ENCODE peak calls at places on chromosomes 5 and 9, in four cellular contexts. J, R, H and U are unnamed samples.

GRCh38 chr9:14326264-14326826 is 12.4 kb upstream of the NFIB start:
- DNase-seq in J (no peak), R (no peak), H (no peak), U (no peak)

GRCh38 chr9:86253577-86253976 is 5.9 kb downstream of the C9orf153 start:
- DNase-seq in J (no peak), R (no peak), H (no peak), U (no peak)

GRCh38 chr5:56176155-56176798 is 56.9 kb downstream of the ANKRD55 start:
- DNase-seq in J (no peak), R (no peak), H (peak; percentile 82), U (no peak)

GRCh38 chr5:147317978-147318684 is 83.3 kb downstream of the STK32A start:
- DNase-seq in J (no peak), R (no peak), H (no peak), U (no peak)

GRCh38 chr5:114101153-114101552 is 260.7 kb upstream of the KCNN2 start:
- DNase-seq in J (peak; percentile 78), R (peak; percentile 1), H (no peak), U (peak; percentile 7)

GRCh38 chr5:17178316-17178715 is 39.1 kb upstream of the BASP1 start:
- DNase-seq in J (no peak), R (no peak), H (no peak), U (no peak)

GRCh38 chr5:173968154-173968553 is 20.8 kb upstream of the C5orf47 start:
- DNase-seq in J (no peak), R (no peak), H (no peak), U (peak; percentile 82)

GRCh38 chr9:2317591-2317990 is 302.4 kb downstream of the SMARCA2 start:
- DNase-seq in J (no peak), R (no peak), H (no peak), U (no peak)

GRCh38 chr9:81423589-81424326 is 265.6 kb downstream of the TLE1 start:
- DNase-seq in J (no peak), R (no peak), H (no peak), U (no peak)

GRCh38 chr5:109837226-109837861 is 147.6 kb downstream of the MAN2A1 start:
- DNase-seq in J (no peak), R (no peak), H (no peak), U (no peak)

GRCh38 chr5:2007906-2008437 is 125.2 kb upstream of the IRX4 start:
- DNase-seq in J (no peak), R (no peak), H (peak; percentile 87), U (peak; percentile 71)

GRCh38 chr9:4927043-4927471 is 58.0 kb upstream of the JAK2 start:
- DNase-seq in J (no peak), R (no peak), H (no peak), U (peak; percentile 46)

GRCh38 chr5:66178799-66179198 is 34.7 kb downstream of the SREK1 start:
- DNase-seq in J (no peak), R (no peak), H (no peak), U (no peak)

GRCh38 chr5:140575309-140575708 is 10.7 kb downstream of the SLC35A4 start:
- DNase-seq in J (no peak), R (no peak), H (peak; percentile 79), U (peak; percentile 64)

GRCh38 chr5:6490246-6490645 is 41.6 kb downstream of the UBE2QL1 start:
- DNase-seq in J (no peak), R (no peak), H (peak; percentile 25), U (no peak)

GRCh38 chr5:26329562-26330189 is 708.7 kb downstream of the CDH9 start:
- DNase-seq in J (peak; percentile 25), R (no peak), H (no peak), U (peak; percentile 28)

GRCh38 chr9:127421057-127421456 is 3.1 kb upstream of the ZNF79 start:
- DNase-seq in J (no peak), R (no peak), H (no peak), U (no peak)

GRCh38 chr9:127423591-127423933 is 620 bp upstream of the ZNF79 start:
- DNase-seq in J (no peak), R (no peak), H (no peak), U (no peak)

GRCh38 chr9:127422787-127423186 is 1.4 kb upstream of the ZNF79 start:
- DNase-seq in J (no peak), R (no peak), H (no peak), U (peak; percentile 25)

GRCh38 chr9:127423934-127424668 is at the start of gene ZNF79:
- DNase-seq in J (peak; percentile 96), R (peak; percentile 95), H (peak; percentile 97), U (peak; percentile 97)

DNA sequence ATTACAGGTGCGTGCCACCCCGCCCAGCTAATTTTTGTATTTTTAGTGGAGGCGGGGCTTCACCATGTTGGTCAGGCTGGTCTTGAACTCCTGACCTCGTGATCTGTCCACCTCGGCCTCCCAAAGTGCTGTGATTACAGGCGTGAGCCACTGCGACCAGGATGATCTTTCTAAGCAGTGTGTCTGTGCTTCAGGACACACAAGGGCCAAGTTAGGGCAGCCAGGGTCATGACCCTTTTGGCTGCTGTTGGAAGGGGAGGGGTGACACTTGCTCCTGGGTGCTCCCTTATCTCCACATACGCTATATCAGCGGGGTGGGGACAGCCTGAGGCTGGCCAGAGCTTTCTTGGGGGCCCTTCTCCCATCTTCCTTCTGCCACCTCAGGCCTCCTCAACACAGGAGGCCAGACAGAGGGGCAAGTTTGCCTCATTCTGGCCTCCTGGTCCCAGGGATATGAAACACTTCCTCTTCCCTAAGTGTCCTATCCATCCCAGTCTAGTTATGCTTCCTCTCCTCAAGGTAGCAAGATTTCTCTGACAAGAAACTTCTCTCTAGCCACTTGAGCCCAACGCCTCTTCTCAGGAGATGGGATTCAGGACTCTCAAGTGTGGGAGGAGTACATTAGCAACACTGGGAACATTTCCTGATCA is 1.9 kb upstream of the ZNF79 start:
- DNase-seq in J (no peak), R (no peak), H (no peak), U (peak; percentile 4)
- H3K4me3 ChIP-seq in J (peak overlapping the region; percentile 50), R (no peak overlapping the region), H (peak overlapping the region; percentile 80), U (no peak overlapping the region)

GRCh38 chr5:96758621-96759020 is 49.1 kb downstream of the ERAP1 start:
- DNase-seq in J (no peak), R (no peak), H (no peak), U (no peak)

GRCh38 chr5:96765043-96765442 is 42.7 kb downstream of the ERAP1 start:
- DNase-seq in J (no peak), R (no peak), H (no peak), U (no peak)

GRCh38 chr5:96761618-96762017 is 46.1 kb downstream of the ERAP1 start:
- DNase-seq in J (no peak), R (no peak), H (no peak), U (no peak)

GRCh38 chr5:96768708-96769251 is 39.0 kb downstream of the ERAP1 start:
- DNase-seq in J (no peak), R (no peak), H (no peak), U (no peak)

DNA sequence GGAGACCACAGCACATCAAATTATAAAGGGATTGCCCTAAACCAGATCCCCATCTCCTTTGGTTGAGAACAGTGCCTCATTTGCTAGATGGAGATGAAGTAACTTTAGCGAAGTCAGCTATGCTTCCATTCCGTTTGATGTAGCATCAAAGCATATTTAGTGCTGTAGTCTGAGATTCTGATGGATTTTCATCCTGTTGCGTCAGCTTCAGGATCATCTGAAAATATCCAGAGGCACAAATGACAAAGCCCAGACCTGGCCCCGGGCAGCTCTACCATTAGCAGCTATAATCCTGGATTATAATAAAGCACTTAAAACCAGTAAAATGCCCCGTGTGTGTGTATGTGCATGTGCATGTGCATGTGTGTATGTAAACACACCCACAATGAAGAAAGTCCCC is 44.7 kb downstream of the ERAP1 start:
- DNase-seq in J (peak; percentile 49), R (no peak), H (no peak), U (no peak)
- H3K36me3 ChIP-seq in J (no peaks in the 10 kb centered on the region), R (peaks cover 82% of the 10 kb centered on the region), H (peaks cover 39% of the 10 kb centered on the region), U (no peaks in the 10 kb centered on the region)

GRCh38 chr5:176541338-176542134 is 4.3 kb upstream of the RNF44 start:
- DNase-seq in J (peak; percentile 85), R (peak; percentile 88), H (no peak), U (peak; percentile 86)

GRCh38 chr5:176542596-176543427 is 5.6 kb upstream of the RNF44 start:
- DNase-seq in J (peak; percentile 82), R (peak; percentile 58), H (no peak), U (peak; percentile 94)

GRCh38 chr5:176540476-176540899 is 3.3 kb upstream of the RNF44 start:
- DNase-seq in J (no peak), R (no peak), H (no peak), U (no peak)

GRCh38 chr5:176542135-176542595 is 5.0 kb upstream of the RNF44 start:
- DNase-seq in J (no peak), R (peak; percentile 81), H (no peak), U (peak; percentile 80)

DNA sequence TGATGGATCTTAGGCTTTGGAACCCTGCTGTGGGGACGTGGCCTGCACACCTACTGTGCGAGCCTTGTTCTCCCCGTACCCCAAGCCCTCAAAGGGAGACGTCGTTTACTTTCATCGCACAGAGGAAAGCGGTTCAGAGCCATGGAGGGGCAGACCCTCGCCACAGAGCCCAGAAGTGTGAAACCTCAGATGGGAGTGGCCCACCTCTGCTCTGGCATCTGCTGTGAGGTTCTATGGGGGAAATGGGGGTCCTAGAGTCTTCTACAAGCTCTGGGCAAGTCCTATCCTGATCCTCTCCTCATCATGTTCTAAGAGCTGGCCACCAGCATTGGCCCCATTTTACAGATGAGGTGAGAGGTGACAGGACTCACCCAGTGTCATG is 3.7 kb upstream of the RNF44 start:
- DNase-seq in J (no peak), R (no peak), H (no peak), U (no peak)
- H3K4me3 ChIP-seq in J (no peak overlapping the region), R (peak overlapping the region; percentile 67), H (no peak overlapping the region), U (no peak overlapping the region)

DNA sequence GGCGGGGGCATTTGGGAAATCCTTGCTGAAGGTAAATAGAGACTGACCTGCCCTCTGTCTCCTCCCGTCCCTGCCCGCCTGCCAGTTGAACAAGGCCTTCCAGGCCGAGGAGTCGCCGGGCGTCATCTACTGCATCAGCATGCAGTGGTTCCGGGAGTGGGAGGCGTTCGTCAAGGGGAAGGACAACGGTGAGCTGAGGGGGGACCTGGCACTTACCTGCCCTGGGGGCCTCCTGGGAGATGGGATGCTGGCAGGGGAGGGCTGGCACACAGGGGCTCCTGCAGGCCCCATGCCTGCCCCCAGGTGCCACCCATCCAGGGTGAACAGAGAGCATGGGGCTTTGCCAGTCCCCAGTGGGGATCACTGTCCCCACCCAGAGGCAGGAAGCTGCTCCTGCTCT is 43.0 kb downstream of the USP20 start:
- DNase-seq in J (peak; percentile 2), R (no peak), H (no peak), U (peak; percentile 44)
- H3K36me3 ChIP-seq in J (no peaks in the 10 kb centered on the region), R (peaks cover 44% of the 10 kb centered on the region), H (peaks cover 52% of the 10 kb centered on the region), U (peaks cover 1% of the 10 kb centered on the region)

GRCh38 chr5:160356550-160357347 is 13.7 kb downstream of the C1QTNF2 start:
- DNase-seq in J (no peak), R (no peak), H (no peak), U (peak; percentile 57)

GRCh38 chr5:160354666-160355065 is 15.8 kb downstream of the C1QTNF2 start:
- DNase-seq in J (no peak), R (no peak), H (peak; percentile 40), U (no peak)

GRCh38 chr5:160349249-160349965 is 21.0 kb downstream of the C1QTNF2 start:
- DNase-seq in J (no peak), R (no peak), H (no peak), U (no peak)

GRCh38 chr5:160352308-160352707 is 18.1 kb downstream of the C1QTNF2 start:
- DNase-seq in J (no peak), R (no peak), H (peak; percentile 44), U (no peak)

GRCh38 chr5:160353379-160353778 is 17.0 kb downstream of the C1QTNF2 start:
- DNase-seq in J (no peak), R (no peak), H (peak; percentile 63), U (peak; percentile 86)
- H3K4me3 ChIP-seq in J (no peak overlapping the region), R (no peak overlapping the region), H (no peak overlapping the region), U (no peak overlapping the region)